ENCODE peak calls at places on chromosomes 16 and 17, in five cellular contexts. U is esophagus muscularis mucosa; Q is CD8-positive, alpha-beta T cell; I is midbrain; B is endothelial cell. A is an unnamed sample.

GRCh38 chr17:10649602-10650001 is 7.5 kb downstream of the MYH3 start:
- DNase-seq in U (no peak), Q (no peak), I (no peak), B (no peak), A (no peak)

GRCh38 chr16:70526403-70526802 is 2.8 kb downstream of the SF3B3 start:
- DNase-seq in U (no peak), Q (no peak), I (no peak), B (no peak), A (no peak)

GRCh38 chr16:57988929-57989328 is 11.5 kb downstream of the ZNF319 start:
- DNase-seq in U (no peak), Q (no peak), I (peak; percentile 24), B (no peak), A (no peak)

GRCh38 chr17:8345951-8346665 is 6.5 kb downstream of the ODF4 start:
- DNase-seq in U (no peak), Q (no peak), I (no peak), B (no peak), A (no peak)

GRCh38 chr16:104828-105374 is 26.9 kb downstream of the MPG start:
- DNase-seq in U (no peak), Q (no peak), I (no peak), B (no peak), A (no peak)

GRCh38 chr17:82686366-82687324 is 11.9 kb downstream of the RAB40B start:
- DNase-seq in U (no peak), Q (no peak), I (no peak), B (no peak), A (no peak)

GRCh38 chr17:29593546-29594440 is 861 bp downstream of the ANKRD13B start:
- DNase-seq in U (no peak), Q (no peak), I (no peak), B (no peak), A (peak; percentile 40)

GRCh38 chr17:16887523-16888095 is 84.3 kb downstream of the TNFRSF13B start:
- DNase-seq in U (no peak), Q (no peak), I (no peak), B (no peak), A (no peak)

GRCh38 chr17:81926451-81927144 is 937 bp downstream of the MAFG start:
- DNase-seq in U (peak; percentile 95), Q (peak; percentile 54), I (peak; percentile 48), B (peak; percentile 67), A (peak; percentile 86)

GRCh38 chr17:55266051-55266957 is 1.5 kb downstream of the HLF start:
- DNase-seq in U (no peak), Q (no peak), I (peak; percentile 32), B (peak; percentile 10), A (no peak)

GRCh38 chr16:12728471-12728870 is 75.2 kb downstream of the CPPED1 start:
- DNase-seq in U (no peak), Q (no peak), I (no peak), B (no peak), A (no peak)

GRCh38 chr17:29566473-29567361 is at the start of gene ABHD15:
- DNase-seq in U (no peak), Q (peak; percentile 45), I (peak; percentile 69), B (peak; percentile 53), A (peak; percentile 71)

GRCh38 chr16:63981639-63982038 is 1140.2 kb downstream of the CDH11 start:
- DNase-seq in U (no peak), Q (no peak), I (peak; percentile 20), B (no peak), A (no peak)

GRCh38 chr16:25148568-25149215 is 37.1 kb downstream of the LCMT1 start:
- DNase-seq in U (no peak), Q (no peak), I (no peak), B (no peak), A (no peak)

GRCh38 chr16:72894291-72895151 is 153.4 kb downstream of the ZFHX3 start:
- DNase-seq in U (no peak), Q (no peak), I (no peak), B (no peak), A (no peak)

A was measured in pancreas.